ENCODE peak calls at places on chromosomes 6 and 20, in six cellular contexts. One of them, this sample, is unnamed.

GRCh38 chr6:141463237-141463977 is 669.3 kb upstream of the GJE1 start:
- DNase-seq in esophagus muscularis mucosa: no peak
- DNase-seq in transverse colon: no peak
- DNase-seq in sigmoid colon: no peak
- DNase-seq in suprapubic skin: no peak
- DNase-seq in endothelial cell of umbilical vein: no peak
- DNase-seq in this sample: no peak

GRCh38 chr6:10413850-10414765 is 766 bp downstream of the TFAP2A start:
- DNase-seq in suprapubic skin: no peak
- DNase-seq in sigmoid colon: no peak
- DNase-seq in transverse colon: no peak
- DNase-seq in endothelial cell of umbilical vein: no peak
- DNase-seq in esophagus muscularis mucosa: no peak
- DNase-seq in this sample: no peak

GRCh38 chr6:115404451-115404850 is 656.2 kb downstream of the FRK start:
- DNase-seq in suprapubic skin: no peak
- DNase-seq in sigmoid colon: no peak
- DNase-seq in transverse colon: no peak
- DNase-seq in esophagus muscularis mucosa: no peak
- DNase-seq in endothelial cell of umbilical vein: no peak
- DNase-seq in this sample: no peak

GRCh38 chr20:53763707-53764415 is 170.2 kb upstream of the ZNF217 start:
- DNase-seq in transverse colon: peak; percentile 51
- DNase-seq in endothelial cell of umbilical vein: peak; percentile 46
- DNase-seq in esophagus muscularis mucosa: no peak
- DNase-seq in suprapubic skin: no peak
- DNase-seq in sigmoid colon: no peak
- DNase-seq in this sample: no peak

GRCh38 chr20:57030611-57031600 is 235.5 kb downstream of the BMP7 start:
- DNase-seq in sigmoid colon: no peak
- DNase-seq in transverse colon: no peak
- DNase-seq in suprapubic skin: no peak
- DNase-seq in endothelial cell of umbilical vein: no peak
- DNase-seq in esophagus muscularis mucosa: no peak
- DNase-seq in this sample: no peak

GRCh38 chr6:113857565-113858066 is 471 bp downstream of the MARCKS start:
- DNase-seq in esophagus muscularis mucosa: no peak
- DNase-seq in transverse colon: peak; percentile 29
- DNase-seq in sigmoid colon: no peak
- DNase-seq in suprapubic skin: peak; percentile 61
- DNase-seq in endothelial cell of umbilical vein: no peak
- DNase-seq in this sample: no peak

GRCh38 chr20:5177071-5177470 is 50.3 kb downstream of the CDS2 start:
- DNase-seq in suprapubic skin: no peak
- DNase-seq in transverse colon: no peak
- DNase-seq in endothelial cell of umbilical vein: no peak
- DNase-seq in sigmoid colon: no peak
- DNase-seq in esophagus muscularis mucosa: no peak
- DNase-seq in this sample: no peak

GRCh38 chr6:139860193-139860592 is 485.7 kb upstream of the CITED2 start:
- DNase-seq in suprapubic skin: no peak
- DNase-seq in transverse colon: no peak
- DNase-seq in endothelial cell of umbilical vein: no peak
- DNase-seq in sigmoid colon: no peak
- DNase-seq in esophagus muscularis mucosa: no peak
- DNase-seq in this sample: no peak

GRCh38 chr6:142562865-142563264 is 261.1 kb downstream of the ADGRG6 start:
- DNase-seq in transverse colon: no peak
- DNase-seq in esophagus muscularis mucosa: no peak
- DNase-seq in suprapubic skin: no peak
- DNase-seq in sigmoid colon: no peak
- DNase-seq in endothelial cell of umbilical vein: no peak
- DNase-seq in this sample: no peak

GRCh38 chr6:35552285-35552917 is 39.7 kb upstream of the TULP1 start:
- DNase-seq in transverse colon: peak; percentile 56
- DNase-seq in sigmoid colon: no peak
- DNase-seq in suprapubic skin: no peak
- DNase-seq in esophagus muscularis mucosa: no peak
- DNase-seq in endothelial cell of umbilical vein: peak; percentile 44
- DNase-seq in this sample: no peak

GRCh38 chr20:8646026-8646425 is 422.9 kb upstream of the PLCB4 start:
- DNase-seq in endothelial cell of umbilical vein: peak; percentile 91
- DNase-seq in esophagus muscularis mucosa: no peak
- DNase-seq in sigmoid colon: no peak
- DNase-seq in transverse colon: no peak
- DNase-seq in suprapubic skin: no peak
- DNase-seq in this sample: no peak

GRCh38 chr6:138231399-138231886 is 13.2 kb upstream of the PBOV1 start:
- DNase-seq in endothelial cell of umbilical vein: peak; percentile 56
- DNase-seq in esophagus muscularis mucosa: no peak
- DNase-seq in transverse colon: no peak
- DNase-seq in sigmoid colon: no peak
- DNase-seq in suprapubic skin: no peak
- DNase-seq in this sample: no peak

GRCh38 chr6:3509326-3509725 is 52.5 kb upstream of the SLC22A23 start:
- DNase-seq in esophagus muscularis mucosa: no peak
- DNase-seq in endothelial cell of umbilical vein: no peak
- DNase-seq in suprapubic skin: no peak
- DNase-seq in sigmoid colon: no peak
- DNase-seq in transverse colon: no peak
- DNase-seq in this sample: no peak

GRCh38 chr6:72946766-72947165 is 278.5 kb downstream of the KHDC1L start:
- DNase-seq in sigmoid colon: no peak
- DNase-seq in suprapubic skin: no peak
- DNase-seq in endothelial cell of umbilical vein: no peak
- DNase-seq in transverse colon: no peak
- DNase-seq in esophagus muscularis mucosa: no peak
- DNase-seq in this sample: no peak

GRCh38 chr6:4732691-4733315 is 43.4 kb upstream of the CDYL start:
- DNase-seq in suprapubic skin: peak; percentile 70
- DNase-seq in sigmoid colon: peak; percentile 85
- DNase-seq in transverse colon: peak; percentile 41
- DNase-seq in endothelial cell of umbilical vein: peak; percentile 85
- DNase-seq in esophagus muscularis mucosa: peak; percentile 37
- DNase-seq in this sample: no peak

GRCh38 chr20:19212524-19213502 is at the start of gene SLC24A3:
- DNase-seq in suprapubic skin: peak; percentile 78
- DNase-seq in sigmoid colon: peak; percentile 93
- DNase-seq in endothelial cell of umbilical vein: no peak
- DNase-seq in transverse colon: peak; percentile 71
- DNase-seq in esophagus muscularis mucosa: no peak
- DNase-seq in this sample: peak; percentile 52

GRCh38 chr6:13445005-13445743 is 42.2 kb downstream of the GFOD1 start:
- DNase-seq in esophagus muscularis mucosa: no peak
- DNase-seq in sigmoid colon: peak; percentile 91
- DNase-seq in endothelial cell of umbilical vein: peak; percentile 59
- DNase-seq in suprapubic skin: peak; percentile 73
- DNase-seq in transverse colon: peak; percentile 89
- DNase-seq in this sample: no peak

GRCh38 chr6:157148391-157149323 is 174.7 kb downstream of the TMEM242 start:
- DNase-seq in suprapubic skin: no peak
- DNase-seq in transverse colon: peak; percentile 28
- DNase-seq in esophagus muscularis mucosa: no peak
- DNase-seq in sigmoid colon: peak; percentile 90
- DNase-seq in endothelial cell of umbilical vein: peak; percentile 97
- DNase-seq in this sample: no peak

GRCh38 chr20:63496404-63497120 is 2.3 kb downstream of the EEF1A2 start:
- DNase-seq in esophagus muscularis mucosa: no peak
- DNase-seq in transverse colon: no peak
- DNase-seq in suprapubic skin: peak; percentile 65
- DNase-seq in endothelial cell of umbilical vein: no peak
- DNase-seq in sigmoid colon: peak; percentile 65
- DNase-seq in this sample: no peak

GRCh38 chr6:3226422-3227362 is 761 bp downstream of the TUBB2B start:
- DNase-seq in sigmoid colon: no peak
- DNase-seq in transverse colon: no peak
- DNase-seq in esophagus muscularis mucosa: no peak
- DNase-seq in suprapubic skin: no peak
- DNase-seq in endothelial cell of umbilical vein: no peak
- DNase-seq in this sample: peak; percentile 56

GRCh38 chr6:160950507-160950906 is 41.1 kb upstream of the MAP3K4 start:
- DNase-seq in transverse colon: no peak
- DNase-seq in suprapubic skin: no peak
- DNase-seq in esophagus muscularis mucosa: peak; percentile 39
- DNase-seq in endothelial cell of umbilical vein: no peak
- DNase-seq in sigmoid colon: no peak
- DNase-seq in this sample: no peak

GRCh38 chr6:127120787-127121636 is 2.5 kb downstream of the RSPO3 start:
- DNase-seq in suprapubic skin: peak; percentile 86
- DNase-seq in transverse colon: peak; percentile 68
- DNase-seq in esophagus muscularis mucosa: no peak
- DNase-seq in endothelial cell of umbilical vein: peak; percentile 88
- DNase-seq in sigmoid colon: peak; percentile 91
- DNase-seq in this sample: peak; percentile 54

GRCh38 chr6:19551611-19552010 is 285.6 kb upstream of the ID4 start:
- DNase-seq in transverse colon: no peak
- DNase-seq in suprapubic skin: no peak
- DNase-seq in esophagus muscularis mucosa: no peak
- DNase-seq in endothelial cell of umbilical vein: no peak
- DNase-seq in sigmoid colon: no peak
- DNase-seq in this sample: no peak

GRCh38 chr6:19547507-19547906 is 289.7 kb upstream of the ID4 start:
- DNase-seq in suprapubic skin: no peak
- DNase-seq in sigmoid colon: no peak
- DNase-seq in transverse colon: no peak
- DNase-seq in esophagus muscularis mucosa: no peak
- DNase-seq in endothelial cell of umbilical vein: no peak
- DNase-seq in this sample: no peak

GRCh38 chr6:19552588-19552987 is 284.6 kb upstream of the ID4 start:
- DNase-seq in transverse colon: no peak
- DNase-seq in endothelial cell of umbilical vein: no peak
- DNase-seq in esophagus muscularis mucosa: no peak
- DNase-seq in sigmoid colon: no peak
- DNase-seq in suprapubic skin: no peak
- DNase-seq in this sample: no peak

GRCh38 chr6:19554356-19555225 is 282.6 kb upstream of the ID4 start:
- DNase-seq in suprapubic skin: no peak
- DNase-seq in sigmoid colon: peak; percentile 65
- DNase-seq in endothelial cell of umbilical vein: no peak
- DNase-seq in transverse colon: no peak
- DNase-seq in esophagus muscularis mucosa: no peak
- DNase-seq in this sample: no peak

GRCh38 chr6:19549109-19549508 is 288.1 kb upstream of the ID4 start:
- DNase-seq in transverse colon: no peak
- DNase-seq in sigmoid colon: no peak
- DNase-seq in endothelial cell of umbilical vein: no peak
- DNase-seq in esophagus muscularis mucosa: no peak
- DNase-seq in suprapubic skin: no peak
- DNase-seq in this sample: no peak
- TF ChIP-seq POLR2AphosphoS5 in transverse colon: no peak
- TF ChIP-seq POLR2AphosphoS5 in sigmoid colon: no peak
- TF ChIP-seq POLR2AphosphoS5 in endothelial cell of umbilical vein: no peak
- TF ChIP-seq POLR2AphosphoS5 in esophagus muscularis mucosa: no peak
- TF ChIP-seq POLR2AphosphoS5 in suprapubic skin: no peak
- TF ChIP-seq POLR2AphosphoS5 in this sample: no peak

GRCh38 chr20:22341508-22341907 is 242.9 kb downstream of the FOXA2 start:
- DNase-seq in esophagus muscularis mucosa: no peak
- DNase-seq in endothelial cell of umbilical vein: no peak
- DNase-seq in transverse colon: no peak
- DNase-seq in suprapubic skin: no peak
- DNase-seq in sigmoid colon: no peak
- DNase-seq in this sample: no peak
- TF ChIP-seq POLR2A in esophagus muscularis mucosa: no peak
- TF ChIP-seq POLR2A in endothelial cell of umbilical vein: no peak
- TF ChIP-seq POLR2A in transverse colon: no peak
- TF ChIP-seq POLR2A in suprapubic skin: no peak
- TF ChIP-seq POLR2A in sigmoid colon: no peak
- TF ChIP-seq POLR2A in this sample: no peak

GRCh38 chr6:109008951-109009760 is 85.5 kb downstream of the SESN1 start:
- DNase-seq in sigmoid colon: peak; percentile 97
- DNase-seq in suprapubic skin: peak; percentile 93
- DNase-seq in endothelial cell of umbilical vein: peak; percentile 86
- DNase-seq in esophagus muscularis mucosa: peak; percentile 96
- DNase-seq in transverse colon: peak; percentile 96
- DNase-seq in this sample: peak; percentile 50
- TF ChIP-seq POLR2AphosphoS5 in sigmoid colon: peak; percentile 93
- TF ChIP-seq POLR2AphosphoS5 in suprapubic skin: no peak
- TF ChIP-seq POLR2AphosphoS5 in endothelial cell of umbilical vein: peak; percentile 74
- TF ChIP-seq POLR2AphosphoS5 in esophagus muscularis mucosa: peak; percentile 86
- TF ChIP-seq POLR2AphosphoS5 in transverse colon: peak; percentile 88
- TF ChIP-seq POLR2AphosphoS5 in this sample: no peak

GRCh38 chr6:106519460-106520394 is 109.6 kb downstream of the RTN4IP1 start:
- DNase-seq in suprapubic skin: no peak
- DNase-seq in esophagus muscularis mucosa: no peak
- DNase-seq in sigmoid colon: peak; percentile 72
- DNase-seq in endothelial cell of umbilical vein: no peak
- DNase-seq in transverse colon: peak; percentile 66
- DNase-seq in this sample: no peak
- TF ChIP-seq POLR2A in suprapubic skin: no peak
- TF ChIP-seq POLR2A in esophagus muscularis mucosa: no peak
- TF ChIP-seq POLR2A in sigmoid colon: no peak
- TF ChIP-seq POLR2A in endothelial cell of umbilical vein: no peak
- TF ChIP-seq POLR2A in transverse colon: no peak
- TF ChIP-seq POLR2A in this sample: peak; percentile 68

GRCh38 chr6:168060521-168060931 is 18.5 kb downstream of the FRMD1 start:
- DNase-seq in transverse colon: peak; percentile 80
- DNase-seq in esophagus muscularis mucosa: no peak
- DNase-seq in suprapubic skin: no peak
- DNase-seq in endothelial cell of umbilical vein: no peak
- DNase-seq in sigmoid colon: no peak
- DNase-seq in this sample: no peak

GRCh38 chr6:168055696-168056489 is 23.1 kb downstream of the FRMD1 start:
- DNase-seq in suprapubic skin: no peak
- DNase-seq in transverse colon: no peak
- DNase-seq in esophagus muscularis mucosa: no peak
- DNase-seq in sigmoid colon: no peak
- DNase-seq in endothelial cell of umbilical vein: no peak
- DNase-seq in this sample: no peak

GRCh38 chr6:168058691-168059551 is 20.1 kb downstream of the FRMD1 start:
- DNase-seq in sigmoid colon: no peak
- DNase-seq in suprapubic skin: no peak
- DNase-seq in esophagus muscularis mucosa: no peak
- DNase-seq in endothelial cell of umbilical vein: no peak
- DNase-seq in transverse colon: no peak
- DNase-seq in this sample: no peak

GRCh38 chr6:168056892-168057527 is 22.0 kb downstream of the FRMD1 start:
- DNase-seq in esophagus muscularis mucosa: no peak
- DNase-seq in suprapubic skin: no peak
- DNase-seq in transverse colon: no peak
- DNase-seq in endothelial cell of umbilical vein: no peak
- DNase-seq in sigmoid colon: no peak
- DNase-seq in this sample: no peak

DNA sequence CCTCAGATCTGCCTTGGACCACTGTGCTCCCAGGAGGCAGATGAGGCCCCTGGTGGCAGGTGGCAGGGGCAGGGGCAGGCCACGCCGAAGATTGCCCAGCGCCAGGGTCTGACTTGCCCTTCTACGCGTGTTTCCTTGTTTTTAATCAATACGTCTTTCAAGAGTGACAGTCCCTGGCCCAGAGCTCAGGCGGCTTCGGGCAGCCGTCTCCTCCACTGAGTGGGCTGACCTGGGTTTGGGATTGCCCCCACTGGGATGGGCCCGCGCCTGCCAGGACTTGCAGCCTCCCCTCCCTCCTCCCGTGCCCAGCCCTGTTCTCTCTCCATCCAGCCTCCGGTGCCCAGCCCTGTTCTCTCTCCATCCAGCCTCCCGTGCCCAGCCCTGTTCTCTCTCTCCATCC is 21.2 kb downstream of the FRMD1 start:
- DNase-seq in esophagus muscularis mucosa: no peak
- DNase-seq in endothelial cell of umbilical vein: no peak
- DNase-seq in sigmoid colon: no peak
- DNase-seq in suprapubic skin: no peak
- DNase-seq in transverse colon: peak; percentile 45
- DNase-seq in this sample: no peak
- TF ChIP-seq POLR2AphosphoS5 in esophagus muscularis mucosa: no peak
- TF ChIP-seq POLR2AphosphoS5 in endothelial cell of umbilical vein: no peak
- TF ChIP-seq POLR2AphosphoS5 in sigmoid colon: no peak
- TF ChIP-seq POLR2AphosphoS5 in suprapubic skin: no peak
- TF ChIP-seq POLR2AphosphoS5 in transverse colon: no peak
- TF ChIP-seq POLR2AphosphoS5 in this sample: no peak

This sample was measured in GM12892.